ENCODE peak calls at places on chromosome 6, in four cellular contexts. E, W, O and Y are unnamed samples.

GRCh38 chr6:28182255-28182654 is 40.6 kb downstream of the ZKSCAN8 start:
- DNase-seq in E (no peak), W (no peak), O (no peak), Y (no peak)

GRCh38 chr6:116571683-116572000 is 338 bp downstream of the RWDD1 start:
- DNase-seq in E (no peak), W (no peak), O (no peak), Y (no peak)

GRCh38 chr6:109455502-109456282 is at the start of gene MICAL1:
- DNase-seq in E (no peak), W (peak; percentile 58), O (peak; percentile 71), Y (no peak)

GRCh38 chr6:31903957-31904356 is 2.1 kb upstream of the ZBTB12 start:
- DNase-seq in E (no peak), W (no peak), O (no peak), Y (no peak)

GRCh38 chr6:56816393-56816792 is 138.5 kb upstream of the BEND6 start:
- DNase-seq in E (no peak), W (no peak), O (no peak), Y (no peak)

GRCh38 chr6:109513571-109514071 is 30.6 kb upstream of the ZBTB24 start:
- DNase-seq in E (no peak), W (peak; percentile 79), O (no peak), Y (peak; percentile 35)

GRCh38 chr6:123001540-123001939 is 5.5 kb downstream of the CLVS2 start:
- DNase-seq in E (no peak), W (no peak), O (no peak), Y (no peak)

GRCh38 chr6:13089296-13089994 is 238.9 kb downstream of the TBC1D7 start:
- DNase-seq in E (no peak), W (peak; percentile 61), O (no peak), Y (peak; percentile 68)

GRCh38 chr6:164216368-164216767 is 801.9 kb downstream of the QKI start:
- DNase-seq in E (no peak), W (no peak), O (no peak), Y (no peak)

GRCh38 chr6:148002067-148002466 is 340.6 kb upstream of the SASH1 start:
- DNase-seq in E (no peak), W (no peak), O (no peak), Y (no peak)

GRCh38 chr6:157779705-157780604 is 43.1 kb upstream of the SNX9 start:
- DNase-seq in E (no peak), W (peak; percentile 53), O (no peak), Y (peak; percentile 61)

GRCh38 chr6:42352856-42353564 is 98.7 kb downstream of the TRERF1 start:
- DNase-seq in E (no peak), W (peak; percentile 88), O (no peak), Y (peak; percentile 89)

GRCh38 chr6:106050538-106050937 is 35.6 kb upstream of the PRDM1 start:
- DNase-seq in E (no peak), W (no peak), O (no peak), Y (no peak)

GRCh38 chr6:42960243-42961019 is at the start of gene GNMT:
- DNase-seq in E (no peak), W (no peak), O (peak; percentile 54), Y (no peak)

GRCh38 chr6:11096109-11096508 is 2.5 kb downstream of the SMIM13 start:
- DNase-seq in E (no peak), W (peak; percentile 79), O (peak; percentile 23), Y (peak; percentile 81)

GRCh38 chr6:135251416-135251815 is 70.3 kb downstream of the MYB start:
- DNase-seq in E (no peak), W (no peak), O (no peak), Y (no peak)

GRCh38 chr6:15061176-15061575 is 184.7 kb upstream of the JARID2 start:
- DNase-seq in E (no peak), W (no peak), O (no peak), Y (no peak)

GRCh38 chr6:41545174-41545702 is 943 bp upstream of the FOXP4 start:
- DNase-seq in E (no peak), W (no peak), O (no peak), Y (no peak)

GRCh38 chr6:32860674-32861073 is 6.7 kb downstream of the PSMB9 start:
- DNase-seq in E (no peak), W (no peak), O (no peak), Y (no peak)

GRCh38 chr6:25193147-25193864 is 85.9 kb upstream of the CARMIL1 start:
- DNase-seq in E (peak; percentile 92), W (peak; percentile 98), O (peak; percentile 56), Y (peak; percentile 99)

GRCh38 chr6:141463237-141463977 is 669.3 kb upstream of the GJE1 start:
- DNase-seq in E (no peak), W (peak; percentile 73), O (no peak), Y (peak; percentile 88)

GRCh38 chr6:53960311-53960710 is 150.9 kb upstream of the MLIP start:
- DNase-seq in E (no peak), W (no peak), O (no peak), Y (peak; percentile 52)

GRCh38 chr6:157789861-157790260 is 33.2 kb upstream of the SNX9 start:
- DNase-seq in E (no peak), W (no peak), O (no peak), Y (no peak)

GRCh38 chr6:152184573-152185157 is 377.2 kb downstream of the ESR1 start:
- DNase-seq in E (no peak), W (peak; percentile 41), O (no peak), Y (no peak)

GRCh38 chr6:42221546-42221945 is 3.9 kb upstream of the MRPS10 start:
- DNase-seq in E (no peak), W (no peak), O (no peak), Y (no peak)

GRCh38 chr6:72724545-72724944 is 102.7 kb downstream of the KCNQ5 start:
- DNase-seq in E (no peak), W (no peak), O (no peak), Y (peak; percentile 5)

GRCh38 chr6:14664616-14665315 is 547.2 kb downstream of the CD83 start:
- DNase-seq in E (no peak), W (peak; percentile 60), O (no peak), Y (no peak)

GRCh38 chr6:131807644-131808459 is at the start of gene ENPP1:
- DNase-seq in E (no peak), W (peak; percentile 69), O (peak; percentile 42), Y (peak; percentile 70)

GRCh38 chr6:155880905-155881304 is 425.3 kb upstream of the NOX3 start:
- DNase-seq in E (peak; percentile 47), W (peak; percentile 12), O (no peak), Y (peak; percentile 30)

GRCh38 chr6:43570876-43571441 is 4.9 kb downstream of the XPO5 start:
- DNase-seq in E (no peak), W (peak; percentile 54), O (no peak), Y (peak; percentile 34)